ENCODE peak calls at places on chromosomes 11 and 22, in seven cellular contexts. One of them, this sample, is unnamed.

GRCh38 chr11:71467164-71467563 is 14.2 kb downstream of the NADSYN1 start:
- DNase-seq in tibial nerve: no peak
- DNase-seq in Calu3: no peak
- DNase-seq in fibroblast of lung: no peak
- DNase-seq in neural crest cell: no peak
- DNase-seq in choroid plexus epithelial cell: no peak
- DNase-seq in epithelial cell of proximal tubule: no peak
- DNase-seq in this sample: no peak

GRCh38 chr22:29306830-29307657 is 594 bp downstream of the GAS2L1 start:
- DNase-seq in neural crest cell: peak
- DNase-seq in Calu3: peak
- DNase-seq in fibroblast of lung: peak
- DNase-seq in tibial nerve: peak
- DNase-seq in epithelial cell of proximal tubule: no peak
- DNase-seq in choroid plexus epithelial cell: peak
- DNase-seq in this sample: peak

GRCh38 chr11:133950874-133951483 is 5.8 kb downstream of the IGSF9B start:
- DNase-seq in choroid plexus epithelial cell: no peak
- DNase-seq in Calu3: no peak
- DNase-seq in neural crest cell: no peak
- DNase-seq in epithelial cell of proximal tubule: no peak
- DNase-seq in tibial nerve: no peak
- DNase-seq in fibroblast of lung: no peak
- DNase-seq in this sample: no peak

GRCh38 chr11:60315866-60316265 is 11.2 kb upstream of the MS4A6E start:
- DNase-seq in epithelial cell of proximal tubule: no peak
- DNase-seq in fibroblast of lung: peak
- DNase-seq in neural crest cell: no peak
- DNase-seq in Calu3: no peak
- DNase-seq in tibial nerve: no peak
- DNase-seq in choroid plexus epithelial cell: peak
- DNase-seq in this sample: no peak

GRCh38 chr11:61691378-61692156 is 11.4 kb downstream of the DAGLA start:
- DNase-seq in epithelial cell of proximal tubule: no peak
- DNase-seq in Calu3: no peak
- DNase-seq in neural crest cell: no peak
- DNase-seq in choroid plexus epithelial cell: no peak
- DNase-seq in tibial nerve: no peak
- DNase-seq in fibroblast of lung: no peak
- DNase-seq in this sample: no peak

GRCh38 chr11:32913445-32913844 is 20.8 kb downstream of the QSER1 start:
- DNase-seq in tibial nerve: no peak
- DNase-seq in choroid plexus epithelial cell: no peak
- DNase-seq in epithelial cell of proximal tubule: no peak
- DNase-seq in Calu3: no peak
- DNase-seq in neural crest cell: no peak
- DNase-seq in fibroblast of lung: no peak
- DNase-seq in this sample: no peak

GRCh38 chr22:30193031-30193794 is 53.3 kb downstream of the LIF start:
- DNase-seq in choroid plexus epithelial cell: no peak
- DNase-seq in fibroblast of lung: no peak
- DNase-seq in tibial nerve: no peak
- DNase-seq in epithelial cell of proximal tubule: no peak
- DNase-seq in neural crest cell: no peak
- DNase-seq in Calu3: no peak
- DNase-seq in this sample: no peak

GRCh38 chr11:3156282-3156660 is 8.8 kb downstream of the OSBPL5 start:
- DNase-seq in fibroblast of lung: no peak
- DNase-seq in Calu3: no peak
- DNase-seq in choroid plexus epithelial cell: peak
- DNase-seq in epithelial cell of proximal tubule: no peak
- DNase-seq in tibial nerve: no peak
- DNase-seq in neural crest cell: no peak
- DNase-seq in this sample: no peak

GRCh38 chr11:28400236-28401100 is 292.3 kb downstream of the METTL15 start:
- DNase-seq in epithelial cell of proximal tubule: no peak
- DNase-seq in tibial nerve: no peak
- DNase-seq in fibroblast of lung: peak
- DNase-seq in neural crest cell: no peak
- DNase-seq in Calu3: no peak
- DNase-seq in choroid plexus epithelial cell: peak
- DNase-seq in this sample: no peak

GRCh38 chr11:76069061-76069460 is 137.2 kb downstream of the WNT11 start:
- DNase-seq in fibroblast of lung: no peak
- DNase-seq in epithelial cell of proximal tubule: no peak
- DNase-seq in tibial nerve: no peak
- DNase-seq in Calu3: no peak
- DNase-seq in neural crest cell: no peak
- DNase-seq in choroid plexus epithelial cell: no peak
- DNase-seq in this sample: no peak

GRCh38 chr11:75245356-75246005 is 4.9 kb downstream of the TPBGL start:
- DNase-seq in neural crest cell: no peak
- DNase-seq in epithelial cell of proximal tubule: no peak
- DNase-seq in fibroblast of lung: no peak
- DNase-seq in tibial nerve: no peak
- DNase-seq in choroid plexus epithelial cell: no peak
- DNase-seq in Calu3: no peak
- DNase-seq in this sample: no peak

GRCh38 chr11:67418476-67419281 is 3.2 kb downstream of the CARNS1 start:
- DNase-seq in tibial nerve: no peak
- DNase-seq in choroid plexus epithelial cell: no peak
- DNase-seq in neural crest cell: no peak
- DNase-seq in Calu3: no peak
- DNase-seq in epithelial cell of proximal tubule: no peak
- DNase-seq in fibroblast of lung: no peak
- DNase-seq in this sample: no peak

GRCh38 chr11:1515082-1516060 is 28.8 kb upstream of the MOB2 start:
- DNase-seq in tibial nerve: peak
- DNase-seq in choroid plexus epithelial cell: peak
- DNase-seq in neural crest cell: peak
- DNase-seq in epithelial cell of proximal tubule: no peak
- DNase-seq in Calu3: peak
- DNase-seq in fibroblast of lung: peak
- DNase-seq in this sample: peak

GRCh38 chr22:22167791-22168189 is 76.8 kb upstream of the VPREB1 start:
- DNase-seq in fibroblast of lung: no peak
- DNase-seq in choroid plexus epithelial cell: no peak
- DNase-seq in neural crest cell: no peak
- DNase-seq in tibial nerve: no peak
- DNase-seq in Calu3: no peak
- DNase-seq in epithelial cell of proximal tubule: no peak
- DNase-seq in this sample: peak

GRCh38 chr22:37633082-37633692 is 6.3 kb upstream of the SH3BP1 start:
- DNase-seq in fibroblast of lung: no peak
- DNase-seq in tibial nerve: no peak
- DNase-seq in epithelial cell of proximal tubule: no peak
- DNase-seq in neural crest cell: no peak
- DNase-seq in Calu3: no peak
- DNase-seq in choroid plexus epithelial cell: no peak
- DNase-seq in this sample: peak

GRCh38 chr22:37632174-37633081 is 7.0 kb upstream of the SH3BP1 start:
- DNase-seq in neural crest cell: no peak
- DNase-seq in choroid plexus epithelial cell: no peak
- DNase-seq in Calu3: no peak
- DNase-seq in fibroblast of lung: no peak
- DNase-seq in epithelial cell of proximal tubule: no peak
- DNase-seq in tibial nerve: no peak
- DNase-seq in this sample: peak

GRCh38 chr22:37635157-37635556 is 4.3 kb upstream of the SH3BP1 start:
- DNase-seq in Calu3: no peak
- DNase-seq in epithelial cell of proximal tubule: no peak
- DNase-seq in neural crest cell: no peak
- DNase-seq in fibroblast of lung: no peak
- DNase-seq in tibial nerve: no peak
- DNase-seq in choroid plexus epithelial cell: no peak
- DNase-seq in this sample: no peak

GRCh38 chr22:37634505-37635002 is 4.9 kb upstream of the SH3BP1 start:
- DNase-seq in tibial nerve: no peak
- DNase-seq in neural crest cell: no peak
- DNase-seq in epithelial cell of proximal tubule: no peak
- DNase-seq in choroid plexus epithelial cell: no peak
- DNase-seq in fibroblast of lung: no peak
- DNase-seq in Calu3: no peak
- DNase-seq in this sample: no peak

DNA sequence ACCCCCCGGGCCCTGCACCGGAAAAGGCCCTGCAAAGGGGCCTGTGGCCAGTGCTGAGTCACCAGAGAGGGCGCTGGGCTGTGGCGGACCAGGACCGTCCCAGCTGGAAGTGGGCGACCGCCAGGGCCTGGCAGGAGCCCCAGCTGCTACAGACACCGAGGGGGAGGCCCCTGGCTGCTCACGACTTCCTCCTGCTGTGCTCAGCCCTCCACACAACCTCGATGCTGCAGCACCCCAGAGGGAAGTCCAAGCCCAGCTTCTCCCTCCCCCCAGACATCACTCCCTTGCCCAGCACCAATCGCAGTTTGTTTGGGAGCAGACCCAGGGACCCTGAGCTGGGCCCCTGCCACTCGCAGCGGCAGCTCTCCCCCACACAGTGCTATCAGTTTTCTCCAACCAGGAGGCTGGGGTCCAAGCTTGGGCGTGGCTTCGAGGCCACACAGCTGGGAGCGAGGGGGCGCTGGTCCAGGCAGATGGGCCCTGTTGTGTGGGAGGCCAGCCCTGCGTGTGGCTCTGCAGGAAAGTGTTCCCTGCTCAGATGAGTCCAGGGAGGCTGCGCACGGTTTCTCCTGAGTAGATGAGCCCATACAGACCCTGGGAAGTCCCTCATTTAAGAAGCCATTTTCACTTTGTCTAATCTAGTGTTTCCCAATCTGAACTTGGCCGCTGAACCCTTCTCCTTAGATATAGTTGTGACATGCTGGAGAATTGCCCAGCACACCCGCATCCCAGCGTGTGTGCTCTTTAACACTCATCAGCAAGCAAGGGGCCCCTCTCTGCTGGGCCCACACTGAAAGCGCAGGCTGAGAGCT is 5.6 kb upstream of the SH3BP1 start:
- DNase-seq in tibial nerve: peak
- DNase-seq in Calu3: no peak
- DNase-seq in choroid plexus epithelial cell: peak
- DNase-seq in fibroblast of lung: peak
- DNase-seq in neural crest cell: peak
- DNase-seq in epithelial cell of proximal tubule: no peak
- DNase-seq in this sample: peak
- TF ChIP-seq CTCF in tibial nerve: peak
- TF ChIP-seq CTCF in Calu3: no peak
- TF ChIP-seq CTCF in choroid plexus epithelial cell: peak
- TF ChIP-seq CTCF in fibroblast of lung: no peak
- TF ChIP-seq CTCF in neural crest cell: no peak
- TF ChIP-seq CTCF in epithelial cell of proximal tubule: peak
- TF ChIP-seq CTCF in this sample: peak

DNA sequence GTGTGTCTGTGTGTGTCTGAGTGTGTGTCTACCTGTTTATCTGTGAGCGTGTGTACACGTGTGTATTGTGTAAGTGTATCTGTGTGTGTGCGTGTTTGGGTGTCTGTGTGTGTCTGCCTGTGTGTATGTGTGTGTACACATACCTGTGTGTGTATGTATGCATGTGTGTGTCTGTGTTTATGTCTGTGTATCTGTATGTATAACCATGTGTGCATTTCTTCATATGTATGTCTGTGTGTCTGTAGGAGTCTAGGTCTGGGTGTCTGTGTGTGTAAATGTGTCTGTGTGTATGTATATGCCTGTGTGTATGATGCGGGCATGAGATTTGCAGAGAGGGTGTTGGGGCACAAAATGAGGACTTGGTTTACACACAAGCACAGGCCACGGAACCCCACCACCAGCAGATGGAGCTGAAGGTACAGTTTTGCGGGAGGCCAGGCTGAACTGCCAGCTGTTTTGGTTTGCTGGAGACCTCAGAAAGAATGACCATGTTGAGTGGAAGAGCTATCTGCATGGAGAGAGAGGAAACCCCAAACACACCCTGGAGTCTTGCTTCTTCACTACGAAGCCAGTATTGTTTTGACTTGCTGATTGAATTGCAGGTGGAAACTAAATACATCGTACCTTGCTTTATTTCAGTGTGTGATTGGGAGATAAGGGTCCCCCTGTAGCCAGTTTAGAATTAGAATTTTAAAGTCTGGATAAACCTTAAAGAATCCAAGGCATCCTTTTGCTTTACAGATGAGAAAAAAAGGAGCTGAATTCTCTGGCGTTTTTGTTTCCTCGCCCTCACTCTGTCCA is 497.2 kb downstream of the NTM start:
- DNase-seq in neural crest cell: peak
- DNase-seq in fibroblast of lung: peak
- DNase-seq in tibial nerve: peak
- DNase-seq in epithelial cell of proximal tubule: no peak
- DNase-seq in choroid plexus epithelial cell: peak
- DNase-seq in Calu3: peak
- DNase-seq in this sample: peak
- TF ChIP-seq CTCF in neural crest cell: peak
- TF ChIP-seq CTCF in fibroblast of lung: peak
- TF ChIP-seq CTCF in tibial nerve: peak
- TF ChIP-seq CTCF in epithelial cell of proximal tubule: peak
- TF ChIP-seq CTCF in choroid plexus epithelial cell: peak
- TF ChIP-seq CTCF in Calu3: no peak
- TF ChIP-seq CTCF in this sample: peak

GRCh38 chr11:104476454-104476853 is 312.5 kb upstream of the PDGFD start:
- DNase-seq in neural crest cell: no peak
- DNase-seq in choroid plexus epithelial cell: no peak
- DNase-seq in fibroblast of lung: peak
- DNase-seq in tibial nerve: no peak
- DNase-seq in epithelial cell of proximal tubule: no peak
- DNase-seq in Calu3: no peak
- DNase-seq in this sample: no peak
- TF ChIP-seq CTCF in neural crest cell: no peak
- TF ChIP-seq CTCF in choroid plexus epithelial cell: no peak
- TF ChIP-seq CTCF in fibroblast of lung: no peak
- TF ChIP-seq CTCF in tibial nerve: no peak
- TF ChIP-seq CTCF in epithelial cell of proximal tubule: no peak
- TF ChIP-seq CTCF in Calu3: no peak
- TF ChIP-seq CTCF in this sample: no peak

GRCh38 chr11:123561046-123561781 is 93.2 kb downstream of the SCN3B start:
- DNase-seq in Calu3: peak
- DNase-seq in fibroblast of lung: peak
- DNase-seq in tibial nerve: no peak
- DNase-seq in epithelial cell of proximal tubule: no peak
- DNase-seq in choroid plexus epithelial cell: peak
- DNase-seq in neural crest cell: no peak
- DNase-seq in this sample: no peak
- TF ChIP-seq CTCF in Calu3: peak
- TF ChIP-seq CTCF in fibroblast of lung: peak
- TF ChIP-seq CTCF in tibial nerve: no peak
- TF ChIP-seq CTCF in epithelial cell of proximal tubule: peak
- TF ChIP-seq CTCF in choroid plexus epithelial cell: peak
- TF ChIP-seq CTCF in neural crest cell: peak
- TF ChIP-seq CTCF in this sample: no peak